ENCODE peak calls at places on chromosome 17, in ten cellular contexts. F is CD8-positive, alpha-beta T cell; K is mesendoderm; H is left lung; S is GM23248; W is uterus; Z is kidney epithelial cell; R is transverse colon; D is heart right ventricle; C is tibial artery. O is an unnamed sample.

GRCh38 chr17:43169561-43170139 is 1.4 kb upstream of the NBR1 start:
- DNase-seq in K (peak; percentile 62), R (peak; percentile 42), D (peak; percentile 18), Z (no peak), W (peak; percentile 29), C (peak; percentile 71), F (no peak), S (peak; percentile 83), H (peak; percentile 86), O (peak; percentile 23)

GRCh38 chr17:17675925-17676534 is 5.2 kb upstream of the RAI1 start:
- DNase-seq in K (peak; percentile 77), W (no peak), Z (peak; percentile 43), F (no peak), D (no peak), C (no peak), H (peak; percentile 65), R (no peak), S (peak; percentile 61), O (no peak)

GRCh38 chr17:10631048-10631700 is 25.9 kb downstream of the MYH3 start:
- DNase-seq in C (no peak), D (no peak), H (peak; percentile 83), K (peak; percentile 30), F (no peak), W (no peak), R (peak; percentile 19), S (peak; percentile 52), Z (no peak), O (no peak)

GRCh38 chr17:70123193-70123592 is 46.1 kb upstream of the KCNJ2 start:
- DNase-seq in C (no peak), S (no peak), H (no peak), F (no peak), R (no peak), Z (no peak), K (peak; percentile 50), D (no peak), W (no peak), O (no peak)

GRCh38 chr17:27810211-27810901 is 10.0 kb upstream of the NOS2 start:
- DNase-seq in Z (no peak), C (no peak), D (no peak), K (no peak), S (no peak), H (no peak), R (no peak), F (no peak), W (no peak), O (no peak)

GRCh38 chr17:81043725-81044427 is 8.9 kb downstream of the BAIAP2 start:
- DNase-seq in R (no peak), W (peak; percentile 46), D (peak; percentile 34), K (peak; percentile 90), H (peak; percentile 92), Z (peak; percentile 90), F (no peak), S (no peak), C (no peak), O (no peak)

GRCh38 chr17:42180922-42181850 is at the start of gene KCNH4:
- DNase-seq in S (peak; percentile 87), H (peak; percentile 96), C (peak; percentile 80), K (peak; percentile 73), R (peak; percentile 79), F (peak; percentile 67), W (peak; percentile 54), D (peak; percentile 81), Z (no peak), O (peak; percentile 77)

GRCh38 chr17:79023886-79024771 is at the start of gene C1QTNF1:
- DNase-seq in Z (no peak), D (peak; percentile 72), F (no peak), S (peak; percentile 78), K (peak; percentile 61), C (peak; percentile 84), H (peak; percentile 87), W (no peak), R (peak; percentile 70), O (peak; percentile 82)

GRCh38 chr17:67052720-67053437 is 8.5 kb downstream of the CACNG1 start:
- DNase-seq in C (no peak), K (no peak), F (no peak), R (peak; percentile 28), W (no peak), Z (no peak), D (no peak), S (no peak), H (no peak), O (no peak)

GRCh38 chr17:73311781-73312641 is at the start of gene CDC42EP4:
- DNase-seq in D (peak; percentile 97), R (peak; percentile 97), W (peak; percentile 96), C (peak; percentile 98), S (peak; percentile 98), H (peak; percentile 98), K (peak; percentile 97), F (peak; percentile 64), Z (peak; percentile 59), O (peak; percentile 98)

GRCh38 chr17:11598274-11599221 is at the start of gene DNAH9:
- DNase-seq in D (peak; percentile 95), R (peak; percentile 96), H (peak; percentile 94), S (peak; percentile 64), C (peak; percentile 93), W (peak; percentile 99), Z (peak; percentile 77), K (peak; percentile 99), F (no peak), O (peak; percentile 98)

GRCh38 chr17:78269893-78270490 is 38.6 kb downstream of the TMEM235 start:
- DNase-seq in W (no peak), S (no peak), K (peak; percentile 51), C (no peak), D (no peak), F (no peak), R (no peak), H (no peak), Z (no peak), O (no peak)

GRCh38 chr17:58960068-58960467 is 146.6 kb downstream of the TRIM37 start:
- DNase-seq in D (no peak), K (peak; percentile 62), R (no peak), H (no peak), C (no peak), S (peak; percentile 70), Z (peak; percentile 52), W (no peak), F (no peak), O (no peak)

GRCh38 chr17:47207143-47208067 is 1.7 kb upstream of the MYL4 start:
- DNase-seq in Z (no peak), H (no peak), W (no peak), D (no peak), K (no peak), S (no peak), F (no peak), R (no peak), C (no peak), O (no peak)

GRCh38 chr17:5950871-5951270 is 119.3 kb upstream of the WSCD1 start:
- DNase-seq in F (no peak), Z (no peak), C (no peak), D (no peak), W (no peak), H (no peak), R (no peak), K (no peak), S (no peak), O (no peak)

GRCh38 chr17:61464121-61464905 is 12.1 kb downstream of the TBX4 start:
- DNase-seq in H (peak; percentile 67), S (no peak), C (no peak), Z (no peak), R (no peak), W (no peak), F (no peak), D (no peak), K (no peak), O (no peak)

DNA sequence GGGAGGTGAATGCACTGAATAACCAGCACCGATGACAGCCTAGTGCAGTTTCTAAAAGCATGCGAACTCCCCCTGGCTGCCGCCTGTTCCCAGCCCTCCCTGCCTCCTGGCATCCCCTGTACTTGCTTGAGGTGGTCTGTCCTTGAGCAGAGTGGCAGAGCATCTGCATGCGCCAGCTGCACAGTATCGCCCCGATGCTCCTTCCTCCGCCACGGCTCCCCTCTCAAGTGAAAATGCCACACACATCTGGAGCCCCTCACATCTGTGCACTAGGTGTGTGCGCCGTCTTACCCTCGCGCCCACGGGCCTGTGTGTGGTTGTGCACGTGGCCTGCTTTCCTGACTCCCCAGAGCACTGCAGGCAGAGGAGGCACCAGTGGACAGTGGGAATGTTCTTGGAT is 111.9 kb downstream of the CCDC182 start:
- DNase-seq in H (no peak), W (no peak), S (no peak), Z (no peak), F (no peak), R (no peak), D (no peak), C (peak; percentile 56), K (no peak), O (no peak)
- H3K36me3 ChIP-seq in H (no peaks in the 10 kb centered on the region), W (no peaks in the 10 kb centered on the region), S (no peaks in the 10 kb centered on the region), Z (peaks cover 5% of the 10 kb centered on the region), F (no peaks in the 10 kb centered on the region), R (no peaks in the 10 kb centered on the region), D (no peaks in the 10 kb centered on the region), C (peaks cover 5% of the 10 kb centered on the region), K (no peaks in the 10 kb centered on the region), O (peaks cover 10% of the 10 kb centered on the region)

DNA sequence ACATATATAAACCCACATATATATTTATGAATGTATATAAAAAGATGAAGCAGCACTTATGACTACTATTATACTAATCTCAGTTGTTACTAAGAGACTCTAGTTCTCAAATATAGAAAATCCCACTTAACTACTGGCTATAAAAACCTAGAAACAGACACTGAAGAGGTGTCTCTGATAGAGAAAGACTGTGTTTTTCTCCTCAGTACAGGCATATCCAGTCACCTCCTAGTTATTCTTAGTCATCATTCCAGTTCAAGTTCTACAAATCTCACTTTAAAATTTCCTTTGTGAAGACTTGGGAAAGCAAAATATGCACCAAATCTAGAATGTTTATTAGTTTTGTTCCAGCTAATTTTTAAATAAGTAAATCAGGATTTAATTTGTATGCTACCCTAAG is 93.9 kb downstream of the STH start:
- DNase-seq in S (peak; percentile 13), R (no peak), C (no peak), K (no peak), F (no peak), Z (no peak), H (no peak), W (no peak), D (no peak), O (no peak)
- H3K36me3 ChIP-seq in S (no peaks in the 10 kb centered on the region), R (no peaks in the 10 kb centered on the region), C (no peaks in the 10 kb centered on the region), K (no peaks in the 10 kb centered on the region), F (peaks cover 13% of the 10 kb centered on the region), Z (no peaks in the 10 kb centered on the region), H (peaks cover 20% of the 10 kb centered on the region), W (no peaks in the 10 kb centered on the region), D (no peaks in the 10 kb centered on the region), O (peaks cover 34% of the 10 kb centered on the region)

GRCh38 chr17:8140413-8141029 is 11.7 kb downstream of the PER1 start:
- DNase-seq in H (peak; percentile 32), K (no peak), R (no peak), Z (no peak), F (no peak), C (peak; percentile 74), W (no peak), S (no peak), D (no peak), O (no peak)
- H3K36me3 ChIP-seq in H (peaks cover 64% of the 10 kb centered on the region), K (peaks cover 1% of the 10 kb centered on the region), R (peaks cover 1% of the 10 kb centered on the region), Z (peaks cover 14% of the 10 kb centered on the region), F (peaks cover 48% of the 10 kb centered on the region), C (peaks cover 61% of the 10 kb centered on the region), W (no peaks in the 10 kb centered on the region), S (peaks cover 12% of the 10 kb centered on the region), D (peaks cover 52% of the 10 kb centered on the region), O (peaks cover 62% of the 10 kb centered on the region)

DNA sequence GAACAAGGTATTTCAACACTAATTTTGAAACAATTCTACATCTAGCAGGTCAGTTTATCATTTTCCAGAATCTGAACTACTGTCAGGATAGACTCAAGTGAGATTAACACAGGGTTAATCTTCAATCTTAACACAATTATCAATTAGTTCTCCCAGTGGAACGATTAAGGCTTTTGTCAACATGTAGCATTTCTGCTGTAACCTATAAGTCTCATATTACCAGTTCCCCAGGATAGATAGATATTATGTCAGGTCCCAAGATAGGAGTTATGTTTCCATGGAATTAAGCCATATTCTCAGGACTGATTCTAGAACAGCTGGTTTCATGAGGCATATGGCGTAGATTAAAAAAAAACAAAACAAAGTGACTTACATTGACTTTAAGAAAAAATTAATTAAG is 4.4 kb upstream of the FBF1 start:
- DNase-seq in S (no peak), F (no peak), C (no peak), D (no peak), R (no peak), H (no peak), K (no peak), Z (no peak), W (no peak), O (no peak)
- H3K36me3 ChIP-seq in S (peaks cover 40% of the 10 kb centered on the region), F (peaks cover 14% of the 10 kb centered on the region), C (peaks cover 41% of the 10 kb centered on the region), D (no peaks in the 10 kb centered on the region), R (no peaks in the 10 kb centered on the region), H (peaks cover 68% of the 10 kb centered on the region), K (peaks cover 8% of the 10 kb centered on the region), Z (peaks cover 3% of the 10 kb centered on the region), W (no peaks in the 10 kb centered on the region), O (peaks cover 63% of the 10 kb centered on the region)

O was measured in heart left ventricle.